ENCODE peak calls at places on chromosome 20, in seven cellular contexts. P is upper lobe of right lung; U is hepatocyte; O is ascending aorta; A is PC-3; G is CD4-positive, CD25-positive, alpha-beta regulatory T cell; Y is caudate nucleus. D is an unnamed sample.

GRCh38 chr20:44028868-44029847 is 114.5 kb downstream of the TOX2 start:
- DNase-seq in P (no peak), U (no peak), O (no peak), A (no peak), G (peak; percentile 67), Y (no peak), D (no peak)

GRCh38 chr20:610130-611046 is at the start of gene TCF15:
- DNase-seq in P (peak; percentile 55), U (peak; percentile 23), O (no peak), A (peak; percentile 40), G (peak; percentile 14), Y (peak; percentile 12), D (peak; percentile 71)

GRCh38 chr20:24208652-24209051 is 220.1 kb upstream of the GGTLC1 start:
- DNase-seq in P (no peak), U (no peak), O (no peak), A (peak; percentile 34), G (no peak), Y (no peak), D (no peak)

GRCh38 chr20:14219801-14220461 is 117.5 kb downstream of the FLRT3 start:
- DNase-seq in P (peak; percentile 37), U (peak; percentile 55), O (no peak), A (peak; percentile 81), G (no peak), Y (no peak), D (no peak)

GRCh38 chr20:23003077-23003476 is 32.0 kb upstream of the SSTR4 start:
- DNase-seq in P (no peak), U (no peak), O (no peak), A (no peak), G (no peak), Y (no peak), D (no peak)

GRCh38 chr20:25005661-25006060 is 13.1 kb upstream of the APMAP start:
- DNase-seq in P (peak; percentile 44), U (no peak), O (no peak), A (no peak), G (no peak), Y (no peak), D (no peak)

GRCh38 chr20:1934578-1935573 is 39.7 kb downstream of the SIRPA start:
- DNase-seq in P (peak; percentile 46), U (peak; percentile 61), O (peak; percentile 43), A (no peak), G (no peak), Y (no peak), D (peak; percentile 74)

GRCh38 chr20:22805219-22805618 is 220.8 kb upstream of the FOXA2 start:
- DNase-seq in P (no peak), U (peak; percentile 80), O (no peak), A (peak; percentile 33), G (no peak), Y (no peak), D (peak; percentile 34)

GRCh38 chr20:25278636-25279361 is 30.9 kb downstream of the PYGB start:
- DNase-seq in P (peak; percentile 52), U (no peak), O (no peak), A (no peak), G (no peak), Y (no peak), D (peak; percentile 8)

GRCh38 chr20:726160-726559 is 42.1 kb downstream of the SLC52A3 start:
- DNase-seq in P (peak; percentile 27), U (no peak), O (no peak), A (no peak), G (no peak), Y (no peak), D (no peak)

GRCh38 chr20:34541264-34541901 is 17.1 kb upstream of the MAP1LC3A start:
- DNase-seq in P (no peak), U (no peak), O (no peak), A (no peak), G (peak; percentile 29), Y (no peak), D (no peak)

GRCh38 chr20:62955519-62956386 is 3.2 kb downstream of the SLC17A9 start:
- DNase-seq in P (no peak), U (peak; percentile 82), O (no peak), A (no peak), G (no peak), Y (no peak), D (no peak)

GRCh38 chr20:64041040-64041780 is 5.2 kb downstream of the C20orf204 start:
- DNase-seq in P (no peak), U (no peak), O (no peak), A (no peak), G (no peak), Y (no peak), D (no peak)
- H3K27ac ChIP-seq in P (peak overlapping the region; percentile 77), U (no peak overlapping the region), O (no peak overlapping the region), A (no peak overlapping the region), G (no peak overlapping the region), Y (no peak overlapping the region), D (peak overlapping the region; percentile 89)

DNA sequence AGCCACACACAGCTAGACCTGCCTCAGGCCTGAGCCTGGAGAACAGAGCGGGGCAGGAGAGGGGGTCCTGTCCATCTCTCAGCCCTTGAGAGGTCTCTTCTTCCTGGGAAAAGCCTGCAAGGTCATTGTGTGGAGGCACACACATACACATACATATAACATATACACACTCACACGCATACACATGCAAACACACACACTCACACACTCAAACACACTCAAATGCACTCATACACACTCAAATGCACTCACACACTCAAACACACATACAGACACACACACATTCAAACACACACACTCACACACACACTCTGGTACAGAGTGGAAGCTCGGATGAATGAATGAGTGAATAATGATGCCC is 515 bp downstream of the TLDC2 start:
- DNase-seq in P (no peak), U (no peak), O (no peak), A (no peak), G (no peak), Y (no peak), D (no peak)
- H3K27ac ChIP-seq in P (no peak overlapping the region), U (peak overlapping the region; percentile 72), O (no peak overlapping the region), A (no peak overlapping the region), G (no peak overlapping the region), Y (no peak overlapping the region), D (no peak overlapping the region)

DNA sequence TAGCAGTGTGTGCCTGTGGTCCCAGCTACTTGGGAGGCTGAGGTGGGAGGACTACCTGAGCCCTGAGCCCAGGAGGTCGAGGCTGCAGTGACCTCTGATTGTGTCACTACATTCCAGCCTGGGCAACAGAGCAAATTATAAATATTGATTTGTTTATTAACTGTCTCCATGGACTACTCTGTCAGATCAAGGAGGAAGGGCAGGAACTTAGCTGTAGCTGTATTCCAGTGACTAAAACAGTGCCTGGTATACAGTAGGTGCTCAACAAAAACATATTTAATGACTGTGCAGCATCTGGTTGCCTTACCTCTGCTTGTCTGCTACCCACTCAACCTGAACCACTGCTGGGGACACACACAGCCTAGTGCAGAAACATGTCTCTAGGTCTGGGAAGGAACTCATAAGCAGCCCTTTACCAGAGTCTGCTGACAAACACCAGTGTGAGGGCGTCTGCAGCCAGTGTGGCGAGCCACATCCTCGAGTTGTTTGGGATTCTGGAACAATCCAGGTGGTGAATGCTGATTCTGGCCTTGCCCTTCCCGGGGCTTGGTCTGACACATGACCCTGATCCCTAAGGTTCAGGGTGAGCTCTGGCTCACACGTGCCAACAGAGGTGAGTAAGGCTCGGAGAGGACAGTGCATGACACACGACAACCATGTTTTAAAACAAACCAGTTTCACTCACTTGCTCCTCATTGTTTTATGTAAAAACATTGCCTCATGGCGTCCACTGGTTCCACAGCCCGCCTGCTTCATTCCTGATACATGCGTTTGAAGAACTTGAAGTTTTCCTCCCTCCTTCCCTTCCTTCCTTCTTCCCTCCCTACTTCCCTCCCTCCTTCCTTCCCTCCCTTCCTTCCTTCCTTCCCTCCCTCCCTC is 117.9 kb upstream of the ZNF217 start:
- DNase-seq in P (no peak), U (no peak), O (no peak), A (peak; percentile 40), G (no peak), Y (no peak), D (no peak)
- H3K27ac ChIP-seq in P (no peak overlapping the region), U (no peak overlapping the region), O (no peak overlapping the region), A (no peak overlapping the region), G (no peak overlapping the region), Y (no peak overlapping the region), D (no peak overlapping the region)

GRCh38 chr20:32582659-32583580 is 2.2 kb downstream of the NOL4L start:
- DNase-seq in P (no peak), U (peak; percentile 87), O (no peak), A (no peak), G (no peak), Y (peak; percentile 50), D (peak; percentile 25)
- H3K27ac ChIP-seq in P (no peak overlapping the region), U (peak overlapping the region; percentile 84), O (peak overlapping the region; percentile 1), A (no peak overlapping the region), G (no peak overlapping the region), Y (no peak overlapping the region), D (peak overlapping the region; percentile 48)

GRCh38 chr20:4504814-4505213 is 216.9 kb upstream of the PRND start:
- DNase-seq in P (no peak), U (no peak), O (no peak), A (no peak), G (no peak), Y (no peak), D (no peak)

GRCh38 chr20:4507288-4507719 is 214.4 kb upstream of the PRND start:
- DNase-seq in P (no peak), U (no peak), O (no peak), A (peak; percentile 87), G (no peak), Y (no peak), D (no peak)

GRCh38 chr20:4509825-4510522 is 211.7 kb upstream of the PRND start:
- DNase-seq in P (no peak), U (no peak), O (no peak), A (peak; percentile 44), G (no peak), Y (no peak), D (no peak)

GRCh38 chr20:4511776-4512175 is 209.9 kb upstream of the PRND start:
- DNase-seq in P (no peak), U (no peak), O (no peak), A (no peak), G (no peak), Y (no peak), D (no peak)

DNA sequence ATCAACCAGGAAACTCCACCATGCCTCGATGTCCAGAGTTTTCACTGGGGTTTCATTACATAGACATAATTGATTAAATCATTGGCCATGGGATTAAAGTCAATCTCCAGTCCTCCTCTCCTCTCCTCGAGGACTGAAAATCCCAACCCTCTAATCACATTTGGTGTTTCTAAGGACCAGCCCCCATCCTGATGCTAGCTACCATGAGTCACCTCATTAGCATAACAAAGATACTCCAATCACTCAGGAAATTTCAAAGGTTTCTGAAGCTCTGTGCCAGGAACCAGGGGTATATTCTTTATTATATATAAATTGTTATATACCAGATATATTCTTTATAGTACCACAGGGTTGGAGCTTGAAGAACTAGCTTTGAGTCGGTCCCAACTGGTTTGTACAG is 212.9 kb upstream of the PRND start:
- DNase-seq in P (no peak), U (no peak), O (no peak), A (no peak), G (no peak), Y (no peak), D (no peak)
- H3K27ac ChIP-seq in P (no peak overlapping the region), U (no peak overlapping the region), O (no peak overlapping the region), A (no peak overlapping the region), G (no peak overlapping the region), Y (no peak overlapping the region), D (no peak overlapping the region)

DNA sequence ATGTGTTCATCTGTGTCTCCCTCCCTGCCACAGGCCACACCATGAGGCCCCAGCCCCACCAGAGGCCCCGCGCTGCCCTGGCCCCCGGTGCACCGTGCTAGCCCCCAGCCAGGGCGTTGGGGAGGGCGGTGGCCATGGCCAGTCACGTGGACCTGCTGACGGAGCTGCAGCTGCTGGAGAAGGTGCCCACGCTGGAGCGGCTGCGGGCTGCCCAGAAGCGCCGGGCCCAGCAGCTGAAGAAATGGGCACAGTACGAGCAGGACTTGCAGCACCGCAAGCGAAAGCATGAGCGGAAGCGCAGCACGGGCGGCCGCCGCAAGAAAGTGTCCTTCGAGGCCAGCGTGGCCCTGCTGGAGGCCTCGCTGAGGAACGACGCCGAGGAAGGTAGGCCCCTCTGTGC is 30.3 kb downstream of the PPP1R16B start:
- DNase-seq in P (no peak), U (no peak), O (no peak), A (no peak), G (no peak), Y (peak; percentile 71), D (no peak)
- H3K27ac ChIP-seq in P (no peak overlapping the region), U (no peak overlapping the region), O (no peak overlapping the region), A (no peak overlapping the region), G (no peak overlapping the region), Y (peak overlapping the region; percentile 53), D (no peak overlapping the region)